ENCODE peak calls at places on chromosomes 3 and 15, in six cellular contexts. A, W, F, O, C and M are unnamed samples.

GRCh38 chr15:69081310-69082004 is 67.0 kb downstream of the NOX5 start:
- DNase-seq in A (no peak), C (no peak), W (peak; percentile 83), F (no peak), O (no peak), M (no peak)

GRCh38 chr3:50288387-50289007 is 3.7 kb downstream of the IFRD2 start:
- DNase-seq in W (no peak), O (no peak), C (peak; percentile 18), A (no peak), F (no peak), M (no peak)

GRCh38 chr15:78565097-78565950 is at the start of gene CHRNA5:
- DNase-seq in F (peak; percentile 90), O (peak; percentile 64), C (peak; percentile 98), A (no peak), W (peak; percentile 89), M (peak; percentile 95)

GRCh38 chr15:62899090-62899493 is 143.5 kb upstream of the TPM1 start:
- DNase-seq in F (peak; percentile 26), A (no peak), W (peak; percentile 72), C (no peak), O (no peak), M (no peak)

GRCh38 chr15:70480196-70480856 is 283.0 kb downstream of the UACA start:
- DNase-seq in A (no peak), W (no peak), C (no peak), O (peak; percentile 41), F (no peak), M (no peak)

GRCh38 chr3:72100626-72101187 is 315.8 kb upstream of the PROK2 start:
- DNase-seq in A (peak; percentile 46), W (peak; percentile 87), C (peak; percentile 88), O (peak; percentile 83), F (no peak), M (peak; percentile 83)

GRCh38 chr3:72295276-72295973 is 510.5 kb upstream of the PROK2 start:
- DNase-seq in C (no peak), A (no peak), F (no peak), W (no peak), O (no peak), M (no peak)

GRCh38 chr15:73727330-73728018 is 25.7 kb downstream of the INSYN1 start:
- DNase-seq in O (no peak), F (no peak), W (peak; percentile 67), A (no peak), C (no peak), M (no peak)

GRCh38 chr3:178325330-178325729 is 210.9 kb upstream of the KCNMB2 start:
- DNase-seq in O (no peak), W (no peak), F (no peak), A (peak; percentile 52), C (no peak), M (no peak)

GRCh38 chr15:98421419-98422085 is 226.8 kb upstream of the IGF1R start:
- DNase-seq in A (peak; percentile 33), C (peak; percentile 91), W (peak; percentile 87), O (peak; percentile 57), F (peak; percentile 85), M (peak; percentile 92)

GRCh38 chr15:66854012-66854965 is 152.3 kb downstream of the SMAD6 start:
- DNase-seq in A (no peak), C (peak; percentile 44), W (no peak), O (no peak), F (no peak), M (no peak)

GRCh38 chr3:38651153-38651789 is 1.8 kb upstream of the SCN5A start:
- DNase-seq in W (peak; percentile 80), O (peak; percentile 58), C (peak; percentile 83), F (peak; percentile 82), A (peak; percentile 16), M (peak; percentile 76)

GRCh38 chr15:97976766-97977503 is 16.4 kb downstream of the ARRDC4 start:
- DNase-seq in W (no peak), C (no peak), F (no peak), O (no peak), A (no peak), M (no peak)

GRCh38 chr3:66039590-66039887 is 821 bp upstream of the MAGI1 start:
- DNase-seq in F (peak; percentile 20), C (peak; percentile 74), W (peak; percentile 71), O (no peak), A (no peak), M (peak; percentile 53)

GRCh38 chr3:73745429-73746247 is 120.9 kb upstream of the PDZRN3 start:
- DNase-seq in O (no peak), F (no peak), A (no peak), C (no peak), W (no peak), M (no peak)

GRCh38 chr3:10666621-10667020 is 149.4 kb upstream of the SLC6A11 start:
- DNase-seq in W (peak; percentile 71), F (no peak), O (no peak), C (no peak), A (peak; percentile 61), M (no peak)

GRCh38 chr3:183794452-183794851 is 30.9 kb downstream of the MAP6D1 start:
- DNase-seq in C (no peak), A (no peak), W (no peak), O (no peak), F (no peak), M (no peak)

GRCh38 chr3:145116769-145117168 is 1044.2 kb downstream of the PLOD2 start:
- DNase-seq in W (no peak), F (no peak), O (no peak), A (no peak), C (no peak), M (no peak)

GRCh38 chr3:23611737-23612295 is 193.9 kb upstream of the UBE2E1 start:
- DNase-seq in F (no peak), W (peak; percentile 92), O (no peak), A (peak; percentile 74), C (no peak), M (peak; percentile 53)

GRCh38 chr3:172476339-172476738 is 28.1 kb upstream of the GHSR start:
- DNase-seq in F (no peak), C (no peak), A (no peak), W (no peak), O (no peak), M (no peak)

GRCh38 chr15:80246425-80246894 is 5.6 kb downstream of the CTXND1 start:
- DNase-seq in O (no peak), F (no peak), A (peak; percentile 50), C (no peak), W (peak; percentile 47), M (no peak)

GRCh38 chr3:76387000-76387399 is 601.7 kb upstream of the ZNF717 start:
- DNase-seq in W (no peak), O (no peak), C (no peak), A (no peak), F (no peak), M (no peak)

GRCh38 chr15:78460737-78461136 is 22.7 kb downstream of the IREB2 start:
- DNase-seq in O (no peak), A (no peak), C (no peak), W (no peak), F (no peak), M (no peak)

GRCh38 chr15:82159922-82160321 is 102.6 kb downstream of the EFL1 start:
- DNase-seq in O (no peak), F (no peak), W (no peak), A (no peak), C (no peak), M (no peak)

GRCh38 chr3:152419748-152420147 is 151.0 kb downstream of the MBNL1 start:
- DNase-seq in W (no peak), O (no peak), F (no peak), A (no peak), C (no peak), M (no peak)

GRCh38 chr3:186209810-186210752 is 101.2 kb upstream of the ETV5 start:
- DNase-seq in O (no peak), W (peak; percentile 76), C (peak; percentile 86), F (no peak), A (peak; percentile 93), M (no peak)

GRCh38 chr3:3806092-3806491 is 6.9 kb downstream of the LRRN1 start:
- DNase-seq in O (no peak), F (no peak), C (no peak), W (no peak), A (no peak), M (no peak)